ENCODE peak calls at places on chromosomes 7 and 10, in eight cellular contexts. V is gastrocnemius medialis, Y is hepatocyte, D is astrocyte of the spinal cord, H is A673, I is GM12865, B is right lobe of liver, W is upper lobe of right lung. E is an unnamed sample.

GRCh38 chr7:137957887-137958286 is 44.0 kb downstream of the CREB3L2 start:
- DNase-seq in V (peak; percentile 52), Y (no peak), D (no peak), H (peak; percentile 17), I (no peak), B (no peak), W (no peak), E (no peak)

GRCh38 chr10:76270464-76270863 is 839.0 kb downstream of the LRMDA start:
- DNase-seq in V (no peak), Y (no peak), D (no peak), H (peak; percentile 75), I (no peak), B (no peak), W (no peak), E (no peak)

GRCh38 chr7:1914743-1915142 is 244.7 kb downstream of the ELFN1 start:
- DNase-seq in V (no peak), Y (no peak), D (no peak), H (no peak), I (no peak), B (peak; percentile 4), W (no peak), E (no peak)

GRCh38 chr7:137984181-137985041 is 17.5 kb downstream of the CREB3L2 start:
- DNase-seq in V (no peak), Y (no peak), D (no peak), H (no peak), I (no peak), B (no peak), W (no peak), E (no peak)

GRCh38 chr7:67618569-67619543 is 622.2 kb downstream of the TYW1 start:
- DNase-seq in V (no peak), Y (peak; percentile 73), D (no peak), H (no peak), I (no peak), B (no peak), W (no peak), E (no peak)

GRCh38 chr10:86857097-86857825 is 100.2 kb downstream of the MMRN2 start:
- DNase-seq in V (no peak), Y (no peak), D (peak; percentile 10), H (peak; percentile 77), I (no peak), B (no peak), W (no peak), E (no peak)

GRCh38 chr10:119517235-119518141 is 25.0 kb downstream of the RGS10 start:
- DNase-seq in V (peak; percentile 37), Y (no peak), D (peak; percentile 34), H (no peak), I (peak; percentile 85), B (peak; percentile 47), W (no peak), E (no peak)

GRCh38 chr10:42926831-42927230 is 144.2 kb downstream of the BMS1 start:
- DNase-seq in V (no peak), Y (peak; percentile 47), D (peak; percentile 4), H (peak; percentile 94), I (no peak), B (no peak), W (no peak), E (no peak)

GRCh38 chr7:75920431-75921161 is 5.6 kb downstream of the POR start:
- DNase-seq in V (peak; percentile 56), Y (peak; percentile 76), D (no peak), H (no peak), I (no peak), B (peak; percentile 74), W (no peak), E (peak; percentile 17)

GRCh38 chr7:36015733-36016132 is 137.3 kb upstream of the EEPD1 start:
- DNase-seq in V (no peak), Y (no peak), D (no peak), H (no peak), I (no peak), B (no peak), W (no peak), E (peak; percentile 78)

GRCh38 chr10:42911359-42911758 is 128.8 kb downstream of the BMS1 start:
- DNase-seq in V (no peak), Y (no peak), D (no peak), H (no peak), I (no peak), B (no peak), W (no peak), E (no peak)

GRCh38 chr10:53314856-53315255 is 542.3 kb upstream of the MBL2 start:
- DNase-seq in V (no peak), Y (peak; percentile 44), D (peak; percentile 96), H (peak; percentile 5), I (no peak), B (no peak), W (no peak), E (peak; percentile 67)

DNA sequence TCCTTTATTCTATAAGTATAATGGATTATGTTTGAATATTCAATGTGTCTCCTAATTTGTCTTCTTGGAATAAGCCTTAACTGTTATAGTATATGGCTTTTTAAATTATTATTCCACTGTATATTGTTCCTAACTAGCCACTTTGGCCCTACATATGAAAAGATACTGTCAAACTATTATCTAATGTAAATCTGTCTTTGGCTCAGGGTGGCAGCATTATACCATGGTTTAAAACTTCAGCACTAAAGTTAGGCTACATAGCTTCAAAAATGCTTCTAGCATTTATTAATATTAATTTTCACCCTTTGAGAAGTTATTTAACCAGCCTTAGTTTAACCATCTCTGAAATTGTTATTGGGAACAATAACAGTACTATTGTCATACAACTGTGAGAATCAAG is 543.1 kb upstream of the MBL2 start:
- DNase-seq in V (no peak), Y (no peak), D (peak; percentile 25), H (no peak), I (no peak), B (no peak), W (no peak), E (no peak)
- TF ChIP-seq CTCF in V (no peak), Y (peak; percentile 33), D (no peak), H (no peak), I (no peak), B (no peak), W (no peak), E (no peak)

GRCh38 chr10:44902838-44903545 is 8.1 kb upstream of the TMEM72 start:
- DNase-seq in V (no peak), Y (no peak), D (no peak), H (peak; percentile 81), I (no peak), B (no peak), W (no peak), E (no peak)
- H3K4me3 ChIP-seq in V (no peak overlapping the region), Y (no peak overlapping the region), D (no peak overlapping the region), H (no peak overlapping the region), I (no peak overlapping the region), B (no peak overlapping the region), W (no peak overlapping the region), E (no peak overlapping the region)

GRCh38 chr7:151273646-151274375 is 25.3 kb upstream of the SMARCD3 start:
- DNase-seq in V (no peak), Y (no peak), D (no peak), H (no peak), I (no peak), B (no peak), W (no peak), E (no peak)

GRCh38 chr7:151271699-151272355 is 23.3 kb upstream of the SMARCD3 start:
- DNase-seq in V (peak; percentile 65), Y (peak; percentile 61), D (no peak), H (peak; percentile 63), I (no peak), B (no peak), W (no peak), E (peak; percentile 64)

GRCh38 chr7:151274376-151274760 is 25.9 kb upstream of the SMARCD3 start:
- DNase-seq in V (no peak), Y (no peak), D (no peak), H (no peak), I (no peak), B (no peak), W (no peak), E (no peak)

GRCh38 chr7:151272877-151273276 is 24.4 kb upstream of the SMARCD3 start:
- DNase-seq in V (no peak), Y (no peak), D (no peak), H (no peak), I (no peak), B (no peak), W (no peak), E (no peak)

GRCh38 chr7:151272410-151272809 is 23.9 kb upstream of the SMARCD3 start:
- DNase-seq in V (no peak), Y (no peak), D (no peak), H (no peak), I (no peak), B (no peak), W (no peak), E (no peak)
- TF ChIP-seq CTCF in V (no peak), Y (no peak), D (no peak), H (no peak), I (no peak), B (no peak), W (no peak), E (no peak)

GRCh38 chr7:39606941-39607340 is 16.4 kb upstream of the RALA start:
- DNase-seq in V (no peak), Y (no peak), D (no peak), H (no peak), I (no peak), B (no peak), W (no peak), E (no peak)

GRCh38 chr7:39602351-39602750 is 21.0 kb upstream of the RALA start:
- DNase-seq in V (no peak), Y (no peak), D (no peak), H (no peak), I (no peak), B (no peak), W (no peak), E (no peak)

GRCh38 chr7:39605087-39605486 is 18.3 kb upstream of the RALA start:
- DNase-seq in V (no peak), Y (no peak), D (peak; percentile 31), H (no peak), I (no peak), B (no peak), W (no peak), E (no peak)

GRCh38 chr7:39606352-39606751 is 17.0 kb upstream of the RALA start:
- DNase-seq in V (no peak), Y (no peak), D (no peak), H (no peak), I (no peak), B (no peak), W (no peak), E (no peak)

DNA sequence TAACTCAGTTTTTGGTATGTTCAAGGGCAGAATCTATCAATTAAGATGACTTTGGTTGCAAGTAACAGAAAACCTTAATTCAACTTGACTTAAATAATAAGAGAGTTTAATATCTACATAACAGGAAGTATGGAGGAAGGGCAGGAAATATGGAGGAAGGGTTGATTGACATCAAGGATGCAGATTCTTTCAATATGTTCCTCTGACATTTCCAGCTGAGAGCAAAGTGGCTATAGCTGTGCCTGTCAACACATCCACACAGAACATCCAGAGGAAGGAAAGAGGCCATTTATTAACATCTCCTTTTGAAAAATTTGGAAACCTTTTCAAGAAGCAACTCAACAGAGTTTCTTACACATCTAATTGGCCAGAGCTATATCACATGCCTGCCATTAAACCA is 19.4 kb upstream of the RALA start:
- DNase-seq in V (no peak), Y (no peak), D (no peak), H (no peak), I (no peak), B (no peak), W (no peak), E (no peak)
- H3K4me3 ChIP-seq in V (no peak overlapping the region), Y (no peak overlapping the region), D (no peak overlapping the region), H (no peak overlapping the region), I (no peak overlapping the region), B (no peak overlapping the region), W (no peak overlapping the region), E (no peak overlapping the region)

GRCh38 chr10:71684356-71685173 is 35.0 kb downstream of the C10orf105 start:
- DNase-seq in V (no peak), Y (no peak), D (no peak), H (peak; percentile 21), I (peak; percentile 36), B (no peak), W (no peak), E (no peak)
- TF ChIP-seq CTCF in V (no peak), Y (no peak), D (no peak), H (no peak), I (no peak), B (no peak), W (no peak), E (no peak)